ENCODE peak calls at places on chromosomes 16 and 17, in nine cellular contexts. G is cardiac fibroblast, F is left lung, Y is epithelial cell of esophagus, D is cardiac muscle cell, W is Peyer's patch, N is Caco-2, J is ascending aorta, Z is esophagus squamous epithelium. P is an unnamed sample.

GRCh38 chr17:73491648-73492047 is 152.6 kb downstream of the SDK2 start:
- DNase-seq in D (no peak), W (no peak), N (no peak), G (no peak), F (no peak), J (no peak), Y (no peak), Z (no peak), P (no peak)

GRCh38 chr16:83513006-83513755 is 294.6 kb upstream of the HSBP1 start:
- DNase-seq in W (no peak), G (peak; percentile 90), F (no peak), N (no peak), D (peak; percentile 42), J (no peak), Y (peak; percentile 75), Z (no peak), P (peak; percentile 30)

GRCh38 chr16:89112377-89113151 is 18.9 kb downstream of the ACSF3 start:
- DNase-seq in F (peak; percentile 24), Y (no peak), W (peak; percentile 15), J (no peak), N (no peak), G (no peak), Z (no peak), D (no peak), P (no peak)

GRCh38 chr16:57192720-57193486 is 6.8 kb downstream of the RSPRY1 start:
- DNase-seq in Y (peak; percentile 23), J (no peak), Z (no peak), G (peak; percentile 65), D (peak; percentile 52), F (no peak), W (no peak), N (no peak), P (no peak)

GRCh38 chr17:9446528-9446927 is 129.1 kb downstream of the STX8 start:
- DNase-seq in Y (no peak), N (no peak), F (no peak), J (no peak), Z (no peak), G (no peak), D (peak; percentile 18), W (no peak), P (no peak)

GRCh38 chr16:972316-973002 is 1.7 kb upstream of the LMF1 start:
- DNase-seq in W (no peak), G (no peak), J (no peak), N (no peak), F (no peak), Z (no peak), D (no peak), Y (no peak), P (no peak)

GRCh38 chr17:78901806-78902205 is 1.2 kb downstream of the CEP295NL start:
- DNase-seq in N (no peak), D (no peak), G (no peak), Y (no peak), J (no peak), Z (no peak), W (no peak), F (no peak), P (no peak)

GRCh38 chr17:15171433-15172047 is 93.6 kb downstream of the PMP22 start:
- DNase-seq in Z (no peak), N (peak; percentile 50), D (peak; percentile 83), W (peak; percentile 56), J (peak; percentile 69), G (peak; percentile 77), F (peak; percentile 64), Y (peak; percentile 65), P (peak; percentile 64)

GRCh38 chr17:80008383-80008840 is 27.3 kb downstream of the TBC1D16 start:
- DNase-seq in F (peak; percentile 79), G (peak; percentile 65), J (peak; percentile 86), Y (peak; percentile 69), N (peak; percentile 91), Z (no peak), W (peak; percentile 90), D (peak; percentile 65), P (no peak)

GRCh38 chr16:1984347-1985225 is 593 bp downstream of the GFER start:
- DNase-seq in W (peak; percentile 85), N (peak; percentile 61), J (no peak), D (no peak), G (peak; percentile 43), Z (no peak), Y (peak; percentile 40), F (no peak), P (no peak)

GRCh38 chr16:1981972-1982574 is 804 bp upstream of the NOXO1 start:
- DNase-seq in N (no peak), F (no peak), D (no peak), Y (peak; percentile 28), Z (no peak), W (no peak), J (no peak), G (no peak), P (no peak)

GRCh38 chr16:1985466-1986150 is 1.6 kb downstream of the GFER start:
- DNase-seq in G (no peak), F (no peak), D (no peak), W (peak; percentile 82), J (no peak), Z (no peak), Y (no peak), N (no peak), P (no peak)

GRCh38 chr16:1983053-1983543 is 895 bp upstream of the GFER start:
- DNase-seq in F (no peak), W (no peak), D (no peak), Y (no peak), J (no peak), Z (no peak), G (no peak), N (no peak), P (no peak)

GRCh38 chr16:1983544-1984346 is at the start of gene GFER:
- DNase-seq in Z (no peak), N (peak; percentile 96), D (peak; percentile 97), F (peak; percentile 93), W (peak; percentile 96), G (peak; percentile 94), J (peak; percentile 93), Y (peak; percentile 80), P (peak; percentile 83)
- TF ChIP-seq CTCF in Z (no peak), N (no peak), D (peak; percentile 28), F (peak; percentile 48), W (peak; percentile 46), G (peak; percentile 28), J (no peak), Y (no peak), P (peak; percentile 27)

GRCh38 chr17:20040216-20040615 is 31.1 kb downstream of the SPECC1 start:
- DNase-seq in W (no peak), F (no peak), D (no peak), Y (no peak), J (no peak), N (no peak), G (no peak), Z (no peak), P (no peak)
- TF ChIP-seq CTCF in W (no peak), F (no peak), D (no peak), Y (no peak), J (no peak), N (no peak), G (no peak), Z (no peak), P (no peak)

GRCh38 chr16:59397638-59398037 is 663.5 kb upstream of the GOT2 start:
- DNase-seq in Z (no peak), D (no peak), W (no peak), G (no peak), Y (no peak), N (no peak), J (no peak), F (no peak), P (no peak)
- TF ChIP-seq CTCF in Z (no peak), D (no peak), W (no peak), G (no peak), Y (no peak), N (no peak), J (no peak), F (no peak), P (no peak)

GRCh38 chr17:20170085-20170484 is 160.9 kb downstream of the SPECC1 start:
- DNase-seq in W (no peak), G (no peak), J (no peak), Z (no peak), N (no peak), D (no peak), F (no peak), Y (no peak), P (no peak)
- TF ChIP-seq CTCF in W (no peak), G (no peak), J (no peak), Z (no peak), N (no peak), D (no peak), F (no peak), Y (no peak), P (no peak)

GRCh38 chr16:48864055-48864454 is 254.1 kb upstream of the N4BP1 start:
- DNase-seq in Z (no peak), Y (no peak), N (no peak), D (no peak), J (no peak), G (no peak), F (no peak), W (no peak), P (no peak)
- TF ChIP-seq CTCF in Z (no peak), Y (no peak), N (no peak), D (no peak), J (no peak), G (no peak), F (no peak), W (no peak), P (no peak)

GRCh38 chr17:75496005-75496404 is 19.3 kb downstream of the CASKIN2 start:
- DNase-seq in F (no peak), G (no peak), N (no peak), Z (no peak), W (no peak), Y (no peak), D (no peak), J (no peak), P (no peak)
- TF ChIP-seq CTCF in F (no peak), G (no peak), N (no peak), Z (no peak), W (no peak), Y (no peak), D (no peak), J (no peak), P (no peak)